ENCODE peak calls at places on chromosomes 6 and 20, in seven cellular contexts. Z is HepG2, S is transverse colon, H is thyroid gland, U is body of pancreas, I is Peyer's patch, C is A549. R is an unnamed sample.

GRCh38 chr6:73854998-73855718 is 159.2 kb downstream of the CD109 start:
- DNase-seq in Z (peak; percentile 46), S (no peak), H (no peak), U (no peak), I (no peak), C (peak; percentile 1), R (peak; percentile 16)

GRCh38 chr6:33696076-33696475 is 15.4 kb downstream of the UQCC2 start:
- DNase-seq in Z (no peak), S (no peak), H (no peak), U (no peak), I (no peak), C (no peak), R (no peak)

GRCh38 chr6:139943391-139943790 is 568.9 kb upstream of the CITED2 start:
- DNase-seq in Z (peak; percentile 12), S (no peak), H (no peak), U (no peak), I (no peak), C (peak; percentile 7), R (no peak)

GRCh38 chr20:1718604-1719384 is 61.2 kb upstream of the SIRPG start:
- DNase-seq in Z (no peak), S (no peak), H (no peak), U (no peak), I (no peak), C (no peak), R (no peak)

GRCh38 chr20:14597206-14597715 is 259.8 kb upstream of the FLRT3 start:
- DNase-seq in Z (no peak), S (no peak), H (no peak), U (no peak), I (no peak), C (no peak), R (no peak)

GRCh38 chr6:12485226-12485764 is 195.1 kb downstream of the EDN1 start:
- DNase-seq in Z (no peak), S (no peak), H (no peak), U (no peak), I (no peak), C (no peak), R (no peak)

GRCh38 chr6:30646450-30647038 is 389 bp upstream of the C6orf136 start:
- DNase-seq in Z (no peak), S (peak; percentile 96), H (peak; percentile 23), U (peak; percentile 92), I (no peak), C (no peak), R (peak; percentile 94)

GRCh38 chr20:62603021-62603906 is 39.0 kb upstream of the SLCO4A1 start:
- DNase-seq in Z (no peak), S (peak; percentile 44), H (peak; percentile 88), U (peak; percentile 74), I (peak; percentile 69), C (no peak), R (peak; percentile 55)

GRCh38 chr20:37406010-37406998 is 60.4 kb downstream of the SRC start:
- DNase-seq in Z (no peak), S (peak; percentile 47), H (peak; percentile 34), U (peak; percentile 38), I (no peak), C (peak; percentile 59), R (peak; percentile 56)

GRCh38 chr6:32906539-32906938 is 34.3 kb downstream of the HLA-DMB start:
- DNase-seq in Z (no peak), S (no peak), H (no peak), U (no peak), I (no peak), C (no peak), R (no peak)

GRCh38 chr6:122789862-122790739 is 1.0 kb downstream of the SMPDL3A start:
- DNase-seq in Z (no peak), S (no peak), H (peak; percentile 74), U (no peak), I (no peak), C (peak; percentile 46), R (no peak)

GRCh38 chr20:5364136-5364821 is 47.5 kb upstream of the PROKR2 start:
- DNase-seq in Z (no peak), S (no peak), H (no peak), U (no peak), I (no peak), C (no peak), R (no peak)

GRCh38 chr6:75230484-75231325 is 12.9 kb downstream of the COX7A2 start:
- DNase-seq in Z (peak; percentile 58), S (peak; percentile 34), H (peak; percentile 12), U (peak; percentile 42), I (no peak), C (peak; percentile 36), R (no peak)

GRCh38 chr6:154448448-154449096 is 61.9 kb downstream of the CNKSR3 start:
- DNase-seq in Z (no peak), S (peak; percentile 30), H (no peak), U (no peak), I (no peak), C (peak; percentile 6), R (no peak)

GRCh38 chr20:8131598-8132014 is 460 bp upstream of the PLCB1 start:
- DNase-seq in Z (no peak), S (no peak), H (no peak), U (no peak), I (no peak), C (no peak), R (no peak)

GRCh38 chr20:54212871-54213270 is 5.0 kb downstream of the PFDN4 start:
- DNase-seq in Z (no peak), S (no peak), H (no peak), U (no peak), I (no peak), C (no peak), R (no peak)
- H3K4me1 ChIP-seq in Z (peaks cover 29% of the 10 kb centered on the region), S (no peaks in the 10 kb centered on the region), H (peaks cover 13% of the 10 kb centered on the region), U (peaks cover 14% of the 10 kb centered on the region), I (no peaks in the 10 kb centered on the region), C (peaks cover 13% of the 10 kb centered on the region), R (peaks cover 13% of the 10 kb centered on the region)

GRCh38 chr6:168828035-168828434 is 387.1 kb downstream of the SMOC2 start:
- DNase-seq in Z (no peak), S (no peak), H (no peak), U (no peak), I (no peak), C (no peak), R (no peak)

GRCh38 chr6:168827484-168827883 is 386.5 kb downstream of the SMOC2 start:
- DNase-seq in Z (no peak), S (no peak), H (no peak), U (no peak), I (no peak), C (no peak), R (peak; percentile 36)

GRCh38 chr6:168826078-168826390 is 385.1 kb downstream of the SMOC2 start:
- DNase-seq in Z (no peak), S (no peak), H (no peak), U (no peak), I (no peak), C (no peak), R (no peak)

GRCh38 chr6:168825226-168826077 is 384.5 kb downstream of the SMOC2 start:
- DNase-seq in Z (no peak), S (no peak), H (no peak), U (no peak), I (no peak), C (no peak), R (no peak)

DNA sequence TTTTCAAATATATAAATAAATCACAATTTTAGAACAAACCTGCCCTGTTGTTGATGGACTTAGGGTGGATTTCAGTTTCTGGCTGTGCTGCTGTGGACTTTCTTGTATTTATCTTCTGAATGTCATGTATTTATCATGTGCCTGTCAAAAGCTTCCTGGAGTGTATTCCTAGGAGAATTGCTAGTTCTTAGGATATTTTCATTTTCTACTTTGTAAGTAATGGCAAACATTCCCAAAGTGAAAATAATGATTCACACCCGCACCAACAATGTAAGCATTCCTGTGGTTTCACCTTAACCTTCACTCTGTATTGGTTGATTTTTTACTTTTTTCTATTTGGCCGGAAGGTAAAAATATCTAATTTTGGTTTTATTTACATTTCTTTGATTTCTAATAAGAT is 387.8 kb downstream of the SMOC2 start:
- DNase-seq in Z (no peak), S (no peak), H (no peak), U (no peak), I (no peak), C (no peak), R (no peak)
- H3K4me3 ChIP-seq in Z (no peak overlapping the region), S (no peak overlapping the region), H (no peak overlapping the region), U (no peak overlapping the region), I (no peak overlapping the region), C (no peak overlapping the region), R (no peak overlapping the region)

DNA sequence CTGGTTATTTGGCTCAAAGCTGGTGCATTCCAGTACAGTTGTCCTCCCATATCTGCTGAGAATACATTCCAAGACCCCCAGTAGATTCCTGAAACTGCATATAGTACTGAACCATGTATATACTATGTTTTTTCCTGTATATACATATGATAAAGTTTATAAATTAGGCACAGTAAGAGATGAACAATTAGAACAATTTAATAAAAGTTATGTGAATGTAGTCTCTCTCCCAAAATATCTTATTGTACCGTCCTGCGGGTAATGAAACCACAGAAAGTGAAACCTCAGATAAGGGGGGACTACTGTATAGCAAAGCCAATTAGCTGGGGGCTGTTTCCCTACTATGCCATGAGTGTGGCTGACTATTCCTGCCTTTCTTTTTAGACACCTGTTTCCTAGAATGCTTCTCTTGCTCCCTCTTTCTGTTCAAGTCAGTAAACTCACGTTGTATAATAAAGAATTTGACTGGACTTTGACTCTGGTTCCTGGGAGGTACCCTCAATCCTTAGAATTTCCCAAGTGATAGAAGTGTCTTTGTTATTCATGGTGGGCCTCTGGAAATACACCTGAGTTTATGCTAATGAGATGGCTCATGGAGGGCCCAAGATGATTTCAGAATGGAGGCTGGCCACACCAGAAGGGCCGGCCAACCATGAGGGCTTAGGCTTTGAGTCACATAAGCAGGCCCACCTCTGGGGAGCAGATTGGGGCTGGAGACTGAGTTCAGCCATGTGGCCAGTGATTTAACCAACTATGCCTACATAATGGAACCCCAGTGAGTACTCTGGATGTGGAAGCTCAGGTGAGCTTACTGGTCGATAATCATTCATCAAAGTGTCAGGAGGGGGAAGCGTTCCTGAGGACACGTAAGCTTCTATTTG is 689 bp upstream of the BLOC1S5 start:
- DNase-seq in Z (peak; percentile 35), S (no peak), H (peak; percentile 6), U (no peak), I (no peak), C (no peak), R (no peak)
- TF ChIP-seq POLR2A in Z (no peak), S (no peak), H (no peak), U (no peak), I (no peak), C (no peak), R (no peak)

GRCh38 chr20:47315339-47315662 is 41.2 kb downstream of the ZMYND8 start:
- DNase-seq in Z (no peak), S (no peak), H (no peak), U (no peak), I (no peak), C (no peak), R (no peak)
- H3K4me1 ChIP-seq in Z (peaks cover 100% of the 10 kb centered on the region), S (peaks cover 48% of the 10 kb centered on the region), H (peaks cover 94% of the 10 kb centered on the region), U (peaks cover 49% of the 10 kb centered on the region), I (peaks cover 17% of the 10 kb centered on the region), C (peaks cover 70% of the 10 kb centered on the region), R (peaks cover 60% of the 10 kb centered on the region)

DNA sequence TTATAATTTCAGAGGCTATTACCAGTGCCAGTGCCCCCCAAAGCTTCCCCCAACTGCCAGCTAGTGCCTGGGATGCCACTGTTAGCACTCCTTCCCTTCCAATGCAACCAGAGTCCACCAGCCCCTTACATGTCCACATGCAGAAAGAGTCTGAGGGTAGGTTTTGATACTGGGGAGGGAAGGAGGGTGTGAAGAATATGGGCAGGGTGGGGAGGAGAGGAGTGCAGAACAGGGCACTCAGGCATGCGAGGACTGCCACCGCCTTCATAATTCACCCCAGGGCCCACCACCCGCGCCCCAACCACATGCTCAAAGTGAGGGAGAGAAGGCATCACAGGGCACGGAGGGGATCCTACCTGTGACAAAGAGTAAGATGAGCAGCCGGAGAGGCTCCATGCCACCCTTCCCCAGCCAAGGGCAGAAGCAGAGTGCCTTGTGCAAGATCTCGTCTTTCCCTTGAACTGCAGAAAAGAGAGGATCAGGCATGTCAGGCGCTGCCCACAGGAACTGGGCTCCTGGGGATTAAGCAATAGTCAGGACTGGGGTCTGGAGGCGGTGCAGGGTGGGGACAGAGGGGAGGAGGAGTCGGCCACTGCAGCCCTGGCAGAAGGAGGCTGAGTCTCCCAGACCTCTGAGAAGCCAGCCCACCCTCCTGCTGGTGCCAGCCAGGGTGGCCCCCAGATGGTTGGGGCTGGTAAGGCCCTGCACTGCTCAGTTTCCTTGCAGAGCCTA is at the start of gene TREM2:
- DNase-seq in Z (no peak), S (no peak), H (no peak), U (no peak), I (no peak), C (no peak), R (no peak)
- H3K4me3 ChIP-seq in Z (no peak within 1 kb of the TSS), S (no peak within 1 kb of the TSS), H (no peak within 1 kb of the TSS), U (no peak within 1 kb of the TSS), I (no peak within 1 kb of the TSS), C (no peak within 1 kb of the TSS), R (no peak within 1 kb of the TSS)